ENCODE peak calls at places on chromosomes 2 and 18, in seven cellular contexts. I is H9, H is H1, L is mesenchymal stem cell, M is neuronal stem cell, C is trophoblast cell, Y is mesendoderm. X is an unnamed sample.
A peak's percentile ranks its signal among the peaks of the same experiment; 100 is the strongest.

GRCh38 chr18:4631239-4631638 is 176.1 kb upstream of the DLGAP1 start:
- DNase-seq in I (peak; percentile 35), H (no peak), L (no peak), M (no peak), C (no peak), Y (peak; percentile 44), X (no peak)

GRCh38 chr2:237217995-237218621 is 132.4 kb downstream of the COPS8 start:
- DNase-seq in I (peak; percentile 54), H (no peak), L (no peak), M (no peak), C (no peak), Y (peak; percentile 84), X (no peak)

GRCh38 chr2:54114936-54115283 is 505 bp upstream of the ACYP2 start:
- DNase-seq in I (no peak), H (no peak), L (no peak), M (no peak), C (no peak), Y (no peak), X (no peak)

GRCh38 chr2:158676696-158677095 is 118.4 kb upstream of the DAPL1 start:
- DNase-seq in I (no peak), H (no peak), L (no peak), M (no peak), C (no peak), Y (no peak), X (no peak)

GRCh38 chr2:207876834-207877535 is 107.3 kb upstream of the FZD5 start:
- DNase-seq in I (no peak), H (no peak), L (no peak), M (no peak), C (no peak), Y (no peak), X (no peak)

GRCh38 chr18:49531678-49532153 is 30.1 kb upstream of the LIPG start:
- DNase-seq in I (no peak), H (no peak), L (peak; percentile 40), M (no peak), C (peak; percentile 71), Y (no peak), X (no peak)

GRCh38 chr2:148994341-148994740 is 44.2 kb upstream of the LYPD6B start:
- DNase-seq in I (no peak), H (no peak), L (no peak), M (no peak), C (no peak), Y (no peak), X (no peak)

GRCh38 chr2:52936029-52936428 is 831.6 kb upstream of the CHAC2 start:
- DNase-seq in I (no peak), H (no peak), L (no peak), M (no peak), C (no peak), Y (no peak), X (peak; percentile 37)

GRCh38 chr2:86338778-86339295 is 1.4 kb upstream of the REEP1 start:
- DNase-seq in I (no peak), H (no peak), L (no peak), M (no peak), C (no peak), Y (no peak), X (no peak)

GRCh38 chr2:189533274-189534035 is 47.1 kb downstream of the SLC40A1 start:
- DNase-seq in I (no peak), H (no peak), L (no peak), M (no peak), C (no peak), Y (no peak), X (no peak)

GRCh38 chr2:170181602-170182001 is 3.7 kb downstream of the MYO3B start:
- DNase-seq in I (no peak), H (no peak), L (no peak), M (no peak), C (no peak), Y (no peak), X (no peak)

DNA sequence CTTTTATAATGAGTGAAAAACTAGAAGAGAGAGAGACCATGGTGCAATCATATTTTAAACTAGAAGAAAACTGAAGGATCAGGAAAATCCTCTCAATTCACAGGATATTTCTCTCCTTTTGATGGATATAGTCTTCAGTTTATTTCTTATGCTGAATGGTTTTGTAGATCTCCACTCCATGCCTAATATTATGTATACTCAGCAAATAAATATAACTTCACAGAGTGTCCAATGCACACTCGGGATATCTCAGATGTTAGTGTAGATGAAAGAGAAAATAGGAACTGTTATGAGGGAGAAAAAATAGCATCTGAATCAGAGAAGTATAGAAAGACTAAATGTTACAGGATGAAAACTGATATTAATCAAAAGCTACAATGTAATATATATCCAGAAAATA is 1324.5 kb upstream of the PIK3C3 start:
- DNase-seq in I (no peak), H (no peak), L (no peak), M (no peak), C (no peak), Y (no peak), X (no peak)
- H2BK120ac ChIP-seq in I (no peak overlapping the region), H (no peak overlapping the region), L (no peak overlapping the region), M (no peak overlapping the region), C (no peak overlapping the region), Y (no peak overlapping the region), X (no peak overlapping the region)

GRCh38 chr2:8514274-8514662 is 167.6 kb upstream of the ID2 start:
- DNase-seq in I (no peak), H (no peak), L (no peak), M (no peak), C (no peak), Y (no peak), X (no peak)

GRCh38 chr2:8517850-8518480 is 163.9 kb upstream of the ID2 start:
- DNase-seq in I (peak; percentile 42), H (no peak), L (no peak), M (peak; percentile 24), C (no peak), Y (no peak), X (no peak)

GRCh38 chr2:8515390-8515761 is 166.5 kb upstream of the ID2 start:
- DNase-seq in I (no peak), H (no peak), L (peak; percentile 16), M (no peak), C (no peak), Y (no peak), X (no peak)

GRCh38 chr2:8514748-8515389 is 167.0 kb upstream of the ID2 start:
- DNase-seq in I (no peak), H (no peak), L (no peak), M (no peak), C (no peak), Y (no peak), X (no peak)

DNA sequence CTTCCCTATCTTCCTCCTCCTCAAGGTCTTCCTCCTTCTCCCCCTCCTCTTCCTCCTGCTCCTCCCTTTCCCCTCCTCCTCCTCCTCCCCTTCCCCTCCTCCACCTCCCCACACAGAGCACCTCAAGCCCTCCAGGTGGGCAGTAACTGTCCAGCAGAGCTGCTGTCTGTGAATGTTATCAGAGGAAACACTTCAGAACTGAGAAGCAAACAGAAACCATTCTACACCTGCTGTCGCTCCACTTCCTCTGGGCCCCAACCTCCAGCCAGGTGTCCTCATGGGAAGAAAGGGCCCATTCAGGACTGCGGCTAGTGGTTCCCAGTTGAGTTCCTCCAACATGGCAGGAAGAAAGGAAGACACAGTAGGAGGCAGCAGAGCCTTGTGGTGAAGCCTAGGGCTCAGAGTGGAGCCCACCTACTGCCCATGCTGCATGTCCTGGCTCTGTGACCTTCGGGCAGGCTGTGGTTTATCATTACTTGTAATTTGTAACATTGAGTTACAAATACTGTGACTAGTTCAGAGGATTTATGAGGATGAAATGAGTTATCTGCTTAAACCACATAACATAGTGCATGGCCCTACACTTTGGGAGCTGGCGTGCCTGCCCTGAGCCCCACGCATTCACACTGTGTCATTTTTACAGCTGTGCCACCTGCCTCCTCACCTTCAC is 165.9 kb upstream of the ID2 start:
- DNase-seq in I (no peak), H (no peak), L (no peak), M (no peak), C (no peak), Y (no peak), X (no peak)
- H3K4me2 ChIP-seq in I (no peak overlapping the region), H (no peak overlapping the region), L (no peak overlapping the region), M (no peak overlapping the region), C (no peak overlapping the region), Y (no peak overlapping the region), X (no peak overlapping the region)

GRCh38 chr18:69636529-69637301 is 236.0 kb downstream of the DOK6 start:
- DNase-seq in I (peak; percentile 47), H (peak; percentile 54), L (peak; percentile 6), M (no peak), C (no peak), Y (peak; percentile 49), X (no peak)
- H3K23ac ChIP-seq in I (no peak overlapping the region), H (no peak overlapping the region), L (no peak overlapping the region), M (no peak overlapping the region), C (no peak overlapping the region), Y (no peak overlapping the region), X (no peak overlapping the region)

GRCh38 chr2:23537991-23538390 is 153.0 kb downstream of the KLHL29 start:
- DNase-seq in I (no peak), H (no peak), L (no peak), M (no peak), C (no peak), Y (no peak), X (peak; percentile 67)
- H2BK120ac ChIP-seq in I (no peak overlapping the region), H (no peak overlapping the region), L (no peak overlapping the region), M (no peak overlapping the region), C (no peak overlapping the region), Y (no peak overlapping the region), X (no peak overlapping the region)

DNA sequence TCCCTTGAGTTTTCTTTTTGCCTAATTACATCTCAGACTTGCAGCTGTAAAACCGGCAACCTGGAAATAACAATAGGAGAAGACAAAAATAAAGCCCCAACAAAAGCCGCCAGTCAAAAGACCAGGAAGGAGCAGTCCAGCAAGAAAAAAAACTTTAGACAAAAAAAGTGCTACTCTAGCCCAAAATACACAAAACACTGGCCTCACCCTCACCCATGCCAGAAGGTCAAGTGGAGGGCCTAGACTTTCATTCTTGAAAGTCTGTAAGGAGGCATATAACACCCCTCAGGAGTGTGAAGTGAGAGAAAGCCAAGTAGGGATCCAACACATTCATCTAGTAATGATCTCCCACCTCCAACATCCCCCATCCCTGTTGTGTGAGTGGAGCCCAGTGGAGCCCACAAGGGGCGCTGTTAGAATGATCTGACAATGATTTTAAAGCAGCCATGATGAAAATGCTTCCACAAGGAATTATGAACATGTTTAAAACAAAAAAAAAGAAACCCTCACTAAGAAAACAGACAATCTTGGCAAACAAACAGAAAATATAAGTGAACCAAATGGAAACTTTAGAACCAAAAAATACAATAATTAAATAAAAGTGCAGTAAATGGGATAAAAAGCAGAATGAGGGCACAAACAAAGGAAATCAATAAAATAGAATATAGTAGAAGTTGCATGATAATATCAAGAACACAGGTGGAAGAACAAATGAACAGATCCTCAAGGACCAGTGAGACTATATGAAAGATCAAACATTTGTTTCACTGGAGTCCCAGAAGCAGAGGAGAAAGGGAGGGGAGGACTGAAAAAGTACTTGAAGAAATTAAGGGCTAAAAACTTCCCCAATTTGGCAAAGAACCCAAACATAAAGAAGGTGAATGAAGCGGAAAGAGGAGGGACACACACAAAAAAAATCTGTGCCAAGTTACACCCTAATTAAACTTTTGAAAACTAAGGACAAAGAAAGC is 23.9 kb downstream of the SESTD1 start:
- DNase-seq in I (no peak), H (no peak), L (no peak), M (no peak), C (no peak), Y (peak; percentile 57), X (no peak)
- H3K4me2 ChIP-seq in I (no peak overlapping the region), H (no peak overlapping the region), L (no peak overlapping the region), M (no peak overlapping the region), C (no peak overlapping the region), Y (no peak overlapping the region), X (no peak overlapping the region)

DNA sequence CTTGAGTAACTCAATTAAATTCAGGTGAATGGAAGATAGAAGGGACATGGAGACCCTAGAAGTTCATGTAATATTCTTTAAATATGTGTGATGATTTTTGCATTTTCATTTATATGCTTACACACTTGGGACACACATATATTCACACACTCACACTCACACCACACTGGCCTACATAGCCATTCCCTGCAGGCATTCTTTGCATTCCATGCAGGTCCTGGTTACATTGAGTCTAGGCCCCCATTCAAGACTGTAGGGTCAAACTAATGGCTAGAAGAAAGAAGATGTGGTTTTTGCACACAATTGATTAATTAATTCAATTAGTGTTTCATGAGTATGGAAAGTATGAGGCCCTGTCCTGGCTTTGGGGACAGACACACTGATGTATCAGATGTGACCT is 249.4 kb downstream of the HNMT start:
- DNase-seq in I (no peak), H (no peak), L (no peak), M (no peak), C (no peak), Y (peak; percentile 19), X (no peak)
- H3K23ac ChIP-seq in I (no peak overlapping the region), H (no peak overlapping the region), L (no peak overlapping the region), M (no peak overlapping the region), C (no peak overlapping the region), Y (no peak overlapping the region), X (no peak overlapping the region)